ENCODE peak calls at places on chromosome 2, in four cellular contexts. M, E, O and X are unnamed samples.

GRCh38 chr2:795245-796041 is 118.2 kb upstream of the TMEM18 start:
- DNase-seq in M (no peak), E (no peak), O (no peak), X (no peak)

GRCh38 chr2:174208026-174208425 is 40.3 kb downstream of the OLA1 start:
- DNase-seq in O (no peak), E (no peak), M (no peak), X (no peak)

GRCh38 chr2:159044804-159045286 is 76.4 kb downstream of the TANC1 start:
- DNase-seq in E (no peak), O (no peak), M (no peak), X (no peak)

GRCh38 chr2:133607679-133608078 is 39.4 kb upstream of the NCKAP5 start:
- DNase-seq in M (no peak), E (no peak), O (no peak), X (no peak)

GRCh38 chr2:68732533-68732932 is 2.1 kb upstream of the ARHGAP25 start:
- DNase-seq in E (no peak), O (no peak), M (no peak), X (no peak)

GRCh38 chr2:19050354-19050753 is 308.1 kb downstream of the OSR1 start:
- DNase-seq in M (no peak), E (no peak), O (no peak), X (no peak)

GRCh38 chr2:150413416-150413815 is 74.1 kb downstream of the RND3 start:
- DNase-seq in O (no peak), E (no peak), M (no peak), X (no peak)

GRCh38 chr2:95353055-95353575 is 49.4 kb upstream of the FAHD2A start:
- DNase-seq in M (no peak), O (no peak), E (no peak), X (no peak)

GRCh38 chr2:225411452-225411851 is 11.9 kb downstream of the NYAP2 start:
- DNase-seq in E (no peak), M (peak), O (no peak), X (no peak)

GRCh38 chr2:88626171-88627054 is 851 bp downstream of the EIF2AK3 start:
- DNase-seq in M (peak), O (peak), E (no peak), X (peak)

GRCh38 chr2:17878222-17879136 is at the start of gene KCNS3:
- DNase-seq in M (peak), O (peak), E (no peak), X (peak)

GRCh38 chr2:234026111-234026510 is 24.4 kb upstream of the SPP2 start:
- DNase-seq in E (no peak), O (no peak), M (no peak), X (no peak)

GRCh38 chr2:43057742-43058706 is 168.4 kb downstream of the ZFP36L2 start:
- DNase-seq in E (no peak), M (no peak), O (peak), X (no peak)

GRCh38 chr2:125684256-125684655 is 971.7 kb upstream of the GYPC start:
- DNase-seq in O (no peak), M (no peak), E (no peak), X (peak)

GRCh38 chr2:129467012-129467779 is 512.3 kb upstream of the RAB6C start:
- DNase-seq in M (no peak), O (no peak), E (no peak), X (no peak)

GRCh38 chr2:40169430-40169829 is 282.5 kb downstream of the SLC8A1 start:
- DNase-seq in O (no peak), E (no peak), M (no peak), X (no peak)

GRCh38 chr2:207483066-207483465 is 46.7 kb upstream of the CREB1 start:
- DNase-seq in O (no peak), E (no peak), M (no peak), X (no peak)

GRCh38 chr2:230134496-230135073 is 65.9 kb upstream of the SLC16A14 start:
- DNase-seq in E (no peak), O (no peak), M (no peak), X (peak)

GRCh38 chr2:234761910-234762309 is 189.9 kb upstream of the SH3BP4 start:
- DNase-seq in M (no peak), E (no peak), O (no peak), X (no peak)

GRCh38 chr2:144254342-144255235 is 265.3 kb downstream of the ZEB2 start:
- DNase-seq in M (peak), E (no peak), O (no peak), X (no peak)

GRCh38 chr2:197011777-197012641 is 85.5 kb upstream of the PGAP1 start:
- DNase-seq in M (peak), E (peak), O (peak), X (peak)

GRCh38 chr2:186348200-186348599 is 137.9 kb upstream of the ZC3H15 start:
- DNase-seq in M (no peak), O (no peak), E (no peak), X (no peak)

GRCh38 chr2:48566582-48566981 is 36.6 kb downstream of the STON1 start:
- DNase-seq in E (no peak), M (no peak), O (peak), X (no peak)

GRCh38 chr2:28637648-28638047 is 114.0 kb upstream of the PPP1CB start:
- DNase-seq in M (no peak), O (no peak), E (no peak), X (no peak)

GRCh38 chr2:88582030-88582429 is 45.2 kb downstream of the EIF2AK3 start:
- DNase-seq in M (no peak), O (no peak), E (no peak), X (no peak)

GRCh38 chr2:37802106-37802791 is 122.8 kb upstream of the RMDN2 start:
- DNase-seq in M (no peak), E (no peak), O (no peak), X (no peak)

GRCh38 chr2:43460141-43460540 is 135.7 kb downstream of the THADA start:
- DNase-seq in M (no peak), E (no peak), O (no peak), X (no peak)

GRCh38 chr2:105553538-105554196 is 154.8 kb upstream of the FHL2 start:
- DNase-seq in M (no peak), O (no peak), E (no peak), X (peak)
- TF ChIP-seq EZH2phosphoT487 in M (no peak), O (no peak), E (no peak), X (no peak)

DNA sequence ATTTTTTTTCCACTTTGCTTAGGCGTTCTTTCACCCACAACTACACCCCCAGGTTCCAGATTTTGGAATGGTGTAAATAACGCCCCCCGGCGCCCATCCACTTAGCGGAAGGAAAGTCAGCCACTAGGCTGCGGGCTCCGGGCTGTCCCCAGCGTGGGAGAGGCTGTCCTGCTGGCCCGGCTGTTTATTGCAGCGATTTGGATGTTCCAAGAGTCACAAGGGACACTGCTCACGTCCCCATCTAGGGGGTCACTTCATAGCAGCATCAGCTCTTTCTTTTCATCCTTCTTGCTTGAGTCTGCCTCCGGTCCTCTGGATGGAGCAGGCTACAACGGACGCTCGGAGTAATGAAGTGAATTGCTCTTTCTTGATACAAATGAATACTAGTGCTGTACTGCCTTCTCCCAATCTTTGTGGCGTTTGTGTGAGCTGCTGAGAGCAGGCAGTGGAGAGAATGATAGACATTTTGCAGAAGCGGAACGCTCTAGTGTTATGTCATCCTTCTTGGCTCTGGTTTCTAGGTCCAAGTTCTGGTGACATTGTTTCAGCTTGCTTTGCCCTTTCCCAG is 50.7 kb upstream of the PAIP2B start:
- DNase-seq in M (peak), E (peak), O (peak), X (peak)
- H3K4me3 ChIP-seq in M (peak), E (peak), O (peak), X (peak)

DNA sequence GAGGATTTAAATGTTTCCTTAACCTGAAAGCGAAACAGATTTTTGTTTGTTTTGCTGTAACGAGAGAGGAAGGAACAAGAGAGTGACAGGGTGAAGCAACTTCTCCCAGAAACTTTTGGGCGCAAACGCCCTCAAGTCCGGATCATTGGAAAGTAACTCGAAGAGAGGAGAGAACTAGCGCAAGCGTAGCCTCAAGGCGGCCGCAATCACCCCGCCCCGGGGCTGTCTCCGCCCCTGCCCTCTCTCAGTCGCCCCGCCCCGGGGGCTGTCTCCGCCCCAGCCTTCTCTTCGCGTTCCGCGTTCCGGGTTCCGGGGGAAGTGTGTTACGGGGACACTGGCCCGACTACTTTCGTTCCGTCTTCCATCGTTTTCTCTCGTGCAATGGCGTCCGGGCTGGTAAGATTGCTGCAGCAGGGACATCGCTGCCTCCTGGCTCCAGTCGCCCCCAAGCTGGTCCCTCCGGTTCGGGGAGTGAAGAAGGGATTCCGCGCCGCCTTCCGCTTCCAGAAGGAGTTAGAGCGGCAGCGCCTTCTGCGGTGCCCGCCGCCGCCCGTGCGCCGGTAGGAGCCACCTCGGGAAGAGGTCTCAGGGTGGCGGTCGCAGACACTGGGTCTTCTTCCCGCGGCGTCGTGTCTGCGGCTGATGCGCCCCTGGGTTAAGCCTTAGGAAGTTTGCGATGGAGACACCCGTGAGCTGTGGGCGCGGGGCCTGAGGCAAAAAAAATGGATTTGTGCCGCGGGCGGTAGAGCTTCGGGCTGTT is at the start of gene MRPL44:
- DNase-seq in O (peak), M (peak), E (peak), X (peak)
- TF ChIP-seq CTCF in O (peak), M (no peak), E (no peak), X (no peak)

GRCh38 chr2:199463708-199464613 is 6.2 kb upstream of the SATB2 start:
- DNase-seq in O (peak), M (no peak), E (no peak), X (no peak)
- TF ChIP-seq EZH2phosphoT487 in O (no peak), M (no peak), E (no peak), X (no peak)